ENCODE peak calls at places on chromosome 9, in five cellular contexts. O is IMR-90; R is neural progenitor cell; S is A673; P is CD4-positive, alpha-beta T cell. N is an unnamed sample.

GRCh38 chr9:2093920-2094597 is 78.9 kb downstream of the SMARCA2 start:
- DNase-seq in O (peak; percentile 78), R (no peak), P (no peak), S (no peak), N (peak; percentile 5)

GRCh38 chr9:38010918-38011704 is 57.9 kb downstream of the SHB start:
- DNase-seq in P (no peak), S (no peak), O (no peak), R (no peak), N (no peak)

GRCh38 chr9:87381746-87382145 is 115.9 kb upstream of the DAPK1 start:
- DNase-seq in S (no peak), P (no peak), R (no peak), O (no peak), N (no peak)

GRCh38 chr9:136023401-136024225 is 62.4 kb upstream of the UBAC1 start:
- DNase-seq in O (peak; percentile 81), R (no peak), S (no peak), P (no peak), N (no peak)

GRCh38 chr9:120289990-120290925 is 289.7 kb downstream of the CDK5RAP2 start:
- DNase-seq in P (no peak), S (no peak), O (no peak), R (no peak), N (no peak)

GRCh38 chr9:135797507-135798302 is 95.7 kb downstream of the KCNT1 start:
- DNase-seq in O (peak; percentile 31), S (peak; percentile 76), R (peak; percentile 80), P (no peak), N (no peak)

GRCh38 chr9:106862946-106863740 is at the start of gene ZNF462:
- DNase-seq in S (peak; percentile 75), O (peak; percentile 79), P (no peak), R (peak; percentile 69), N (peak; percentile 63)

GRCh38 chr9:30718483-30718882 is 1666.0 kb upstream of the ACO1 start:
- DNase-seq in R (no peak), P (no peak), S (no peak), O (no peak), N (peak; percentile 22)

GRCh38 chr9:103991001-103991400 is 103.1 kb upstream of the SMC2 start:
- DNase-seq in P (no peak), O (no peak), R (peak; percentile 20), S (no peak), N (no peak)

GRCh38 chr9:137496601-137497375 is 37.7 kb upstream of the NSMF start:
- DNase-seq in O (no peak), S (no peak), P (no peak), R (no peak), N (no peak)

GRCh38 chr9:87515086-87515485 is 17.4 kb downstream of the DAPK1 start:
- DNase-seq in R (no peak), S (no peak), O (no peak), P (no peak), N (no peak)

GRCh38 chr9:7117676-7118561 is 360.1 kb downstream of the KDM4C start:
- DNase-seq in P (no peak), S (no peak), O (peak; percentile 58), R (no peak), N (peak; percentile 38)

GRCh38 chr9:83296123-83296522 is 233.2 kb upstream of the RASEF start:
- DNase-seq in P (no peak), R (peak; percentile 5), O (no peak), S (no peak), N (no peak)

GRCh38 chr9:12538842-12539584 is 154.2 kb upstream of the TYRP1 start:
- DNase-seq in R (no peak), O (no peak), S (no peak), P (no peak), N (no peak)

GRCh38 chr9:71767421-71768321 is 642 bp downstream of the CEMIP2 start:
- DNase-seq in O (peak; percentile 26), S (peak; percentile 51), P (no peak), R (peak; percentile 96), N (peak; percentile 40)

GRCh38 chr9:123216387-123216786 is 52.0 kb downstream of the STRBP start:
- DNase-seq in P (no peak), S (no peak), O (no peak), R (no peak), N (peak; percentile 11)

GRCh38 chr9:133396952-133397351 is 20.8 kb downstream of the STKLD1 start:
- DNase-seq in S (no peak), P (no peak), O (no peak), R (peak; percentile 72), N (no peak)

GRCh38 chr9:16458696-16459420 is 411.6 kb downstream of the BNC2 start:
- DNase-seq in P (no peak), S (no peak), O (peak; percentile 76), R (no peak), N (peak; percentile 68)

GRCh38 chr9:130418776-130419175 is 26.0 kb upstream of the ASS1 start:
- DNase-seq in S (no peak), P (no peak), R (no peak), O (no peak), N (no peak)

GRCh38 chr9:133844431-133844830 is 106.3 kb upstream of the SARDH start:
- DNase-seq in R (no peak), S (no peak), O (no peak), P (no peak), N (no peak)

GRCh38 chr9:114290561-114290986 is 32.3 kb upstream of the ORM1 start:
- DNase-seq in S (no peak), O (no peak), R (no peak), P (no peak), N (no peak)

GRCh38 chr9:114289571-114290481 is 33.1 kb upstream of the ORM1 start:
- DNase-seq in O (no peak), S (no peak), R (no peak), P (no peak), N (no peak)

GRCh38 chr9:114291064-114291474 is 31.8 kb upstream of the ORM1 start:
- DNase-seq in O (peak; percentile 67), S (peak; percentile 76), R (peak; percentile 76), P (peak; percentile 50), N (peak; percentile 44)

GRCh38 chr9:114294664-114295063 is 28.2 kb upstream of the ORM1 start:
- DNase-seq in P (no peak), S (no peak), R (no peak), O (no peak), N (no peak)

GRCh38 chr9:114291886-114292590 is 30.9 kb upstream of the ORM1 start:
- DNase-seq in O (no peak), R (no peak), S (no peak), P (no peak), N (no peak)
- H3K27ac ChIP-seq in O (no peak overlapping the region), R (no peak overlapping the region), S (no peak overlapping the region), P (no peak overlapping the region), N (no peak overlapping the region)

GRCh38 chr9:81634437-81634836 is 54.9 kb downstream of the TLE1 start:
- DNase-seq in O (no peak), S (no peak), P (no peak), R (no peak), N (no peak)

GRCh38 chr9:81634915-81635516 is 54.3 kb downstream of the TLE1 start:
- DNase-seq in P (no peak), R (no peak), S (no peak), O (peak; percentile 79), N (no peak)

GRCh38 chr9:81637276-81637675 is 52.1 kb downstream of the TLE1 start:
- DNase-seq in R (no peak), O (peak; percentile 18), P (no peak), S (no peak), N (no peak)

GRCh38 chr9:81635526-81636279 is 53.6 kb downstream of the TLE1 start:
- DNase-seq in P (no peak), S (no peak), R (no peak), O (peak; percentile 75), N (no peak)

DNA sequence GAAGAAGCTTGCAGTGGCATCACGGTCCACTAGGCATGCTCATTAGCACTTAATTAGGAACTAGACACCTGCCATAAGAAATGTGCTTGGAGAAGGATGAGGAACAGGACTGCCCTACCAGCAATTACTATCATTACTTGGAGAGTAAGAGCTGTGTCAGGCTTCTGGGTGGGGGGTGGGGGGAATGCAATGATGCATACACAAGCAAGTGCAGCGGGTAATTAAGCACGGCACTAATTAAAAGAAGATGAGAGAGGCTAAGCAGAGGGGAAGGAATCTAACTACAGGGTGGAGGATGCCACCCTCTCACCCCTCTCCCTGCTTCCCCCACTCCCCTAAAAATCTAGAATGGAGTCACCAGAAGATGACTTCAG is 53.1 kb downstream of the TLE1 start:
- DNase-seq in P (no peak), O (no peak), R (no peak), S (no peak), N (no peak)
- TF ChIP-seq CTCF in P (no peak), O (no peak), R (no peak), S (no peak), N (no peak)

DNA sequence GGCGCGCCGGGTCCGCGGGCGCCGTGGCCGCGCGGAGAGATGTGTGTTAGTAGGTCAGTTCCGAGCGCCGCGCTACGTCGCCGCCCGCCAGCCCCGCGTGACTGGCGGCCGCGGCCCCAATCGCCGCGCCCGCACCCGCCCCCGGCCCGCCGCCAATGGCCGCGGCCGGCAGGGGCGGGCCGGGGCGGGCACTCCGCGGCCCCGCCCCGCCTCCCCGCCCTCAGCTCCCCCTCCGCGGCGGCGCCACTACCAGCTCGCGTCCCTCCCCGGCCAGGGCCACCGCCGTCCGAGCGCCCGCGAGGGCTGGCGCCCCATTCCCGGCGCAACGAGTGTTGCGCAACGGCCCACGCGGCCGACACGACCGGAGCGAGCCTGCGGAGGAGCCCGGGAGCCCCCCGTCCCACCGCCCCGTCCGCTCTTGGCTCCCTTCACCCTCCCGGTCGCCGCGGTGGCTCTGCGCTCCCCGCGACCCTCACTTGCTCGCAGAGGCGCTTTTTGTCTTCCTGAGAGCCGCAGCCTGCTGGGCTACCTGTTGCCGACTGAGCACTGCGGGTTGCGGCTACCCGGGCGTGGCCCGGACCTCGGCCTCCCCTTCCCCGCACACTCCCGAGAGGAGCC is at the start of gene NFIL3:
- DNase-seq in S (peak; percentile 84), O (peak; percentile 78), R (peak; percentile 92), P (peak; percentile 22), N (no peak)
- H3K27me3 ChIP-seq in S (no peaks in the 10 kb centered on the region), O (no peaks in the 10 kb centered on the region), R (peaks cover 43% of the 10 kb centered on the region), P (peaks cover 37% of the 10 kb centered on the region), N (no peaks in the 10 kb centered on the region)

GRCh38 chr9:94772128-94772527 is 45.6 kb downstream of the AOPEP start:
- DNase-seq in R (no peak), O (no peak), P (no peak), S (no peak), N (no peak)
- H3K27ac ChIP-seq in R (no peak overlapping the region), O (no peak overlapping the region), P (no peak overlapping the region), S (no peak overlapping the region), N (no peak overlapping the region)